ENCODE peak calls at places on chromosomes 16 and 17, in nine cellular contexts. One of them, this sample, is unnamed.

GRCh38 chr17:78766225-78766624 is 15.8 kb downstream of the CYTH1 start:
- DNase-seq in NB4: no peak
- DNase-seq in heart left ventricle: no peak
- DNase-seq in GM12891: no peak
- DNase-seq in lower leg skin: no peak
- DNase-seq in transverse colon: no peak
- DNase-seq in IMR-90: no peak
- DNase-seq in body of pancreas: no peak
- DNase-seq in adrenal gland: no peak
- DNase-seq in this sample: no peak

GRCh38 chr16:3458852-3459361 is 15.4 kb downstream of the NAA60 start:
- DNase-seq in GM12891: no peak
- DNase-seq in body of pancreas: peak; percentile 84
- DNase-seq in IMR-90: peak; percentile 15
- DNase-seq in adrenal gland: no peak
- DNase-seq in NB4: no peak
- DNase-seq in heart left ventricle: no peak
- DNase-seq in lower leg skin: no peak
- DNase-seq in transverse colon: peak; percentile 68
- DNase-seq in this sample: peak; percentile 67

GRCh38 chr16:82331397-82331796 is 161.4 kb upstream of the MPHOSPH6 start:
- DNase-seq in GM12891: no peak
- DNase-seq in IMR-90: no peak
- DNase-seq in heart left ventricle: no peak
- DNase-seq in body of pancreas: no peak
- DNase-seq in NB4: peak; percentile 59
- DNase-seq in transverse colon: no peak
- DNase-seq in lower leg skin: no peak
- DNase-seq in adrenal gland: no peak
- DNase-seq in this sample: no peak

GRCh38 chr17:67358612-67359011 is 7.8 kb downstream of the PSMD12 start:
- DNase-seq in body of pancreas: no peak
- DNase-seq in lower leg skin: no peak
- DNase-seq in NB4: no peak
- DNase-seq in adrenal gland: no peak
- DNase-seq in heart left ventricle: no peak
- DNase-seq in transverse colon: no peak
- DNase-seq in GM12891: no peak
- DNase-seq in IMR-90: peak; percentile 41
- DNase-seq in this sample: no peak

GRCh38 chr16:81035975-81036750 is 521 bp downstream of the ATMIN start:
- DNase-seq in lower leg skin: no peak
- DNase-seq in NB4: peak; percentile 73
- DNase-seq in heart left ventricle: peak; percentile 23
- DNase-seq in body of pancreas: peak; percentile 37
- DNase-seq in adrenal gland: peak; percentile 48
- DNase-seq in GM12891: peak; percentile 52
- DNase-seq in IMR-90: peak; percentile 11
- DNase-seq in transverse colon: peak; percentile 35
- DNase-seq in this sample: peak; percentile 62

GRCh38 chr17:32570081-32570396 is 83.2 kb downstream of the CDK5R1 start:
- DNase-seq in GM12891: no peak
- DNase-seq in heart left ventricle: no peak
- DNase-seq in lower leg skin: no peak
- DNase-seq in IMR-90: no peak
- DNase-seq in NB4: no peak
- DNase-seq in transverse colon: no peak
- DNase-seq in adrenal gland: no peak
- DNase-seq in body of pancreas: no peak
- DNase-seq in this sample: no peak

GRCh38 chr17:55674107-55674506 is 48.6 kb downstream of the TMEM100 start:
- DNase-seq in lower leg skin: no peak
- DNase-seq in transverse colon: no peak
- DNase-seq in GM12891: no peak
- DNase-seq in adrenal gland: no peak
- DNase-seq in heart left ventricle: no peak
- DNase-seq in NB4: peak; percentile 87
- DNase-seq in body of pancreas: peak; percentile 16
- DNase-seq in IMR-90: no peak
- DNase-seq in this sample: no peak

GRCh38 chr16:56589141-56590039 is at the start of gene MT3:
- DNase-seq in transverse colon: peak; percentile 38
- DNase-seq in NB4: no peak
- DNase-seq in lower leg skin: peak; percentile 78
- DNase-seq in IMR-90: no peak
- DNase-seq in adrenal gland: peak; percentile 60
- DNase-seq in body of pancreas: peak; percentile 25
- DNase-seq in GM12891: no peak
- DNase-seq in heart left ventricle: no peak
- DNase-seq in this sample: no peak

GRCh38 chr17:73589096-73589980 is 54.9 kb downstream of the SDK2 start:
- DNase-seq in heart left ventricle: no peak
- DNase-seq in adrenal gland: no peak
- DNase-seq in GM12891: no peak
- DNase-seq in body of pancreas: no peak
- DNase-seq in NB4: no peak
- DNase-seq in transverse colon: no peak
- DNase-seq in IMR-90: no peak
- DNase-seq in lower leg skin: no peak
- DNase-seq in this sample: no peak

GRCh38 chr17:77377836-77378235 is 237.1 kb downstream of the SEC14L1 start:
- DNase-seq in NB4: no peak
- DNase-seq in heart left ventricle: no peak
- DNase-seq in transverse colon: no peak
- DNase-seq in adrenal gland: no peak
- DNase-seq in body of pancreas: no peak
- DNase-seq in lower leg skin: no peak
- DNase-seq in GM12891: no peak
- DNase-seq in IMR-90: no peak
- DNase-seq in this sample: no peak

GRCh38 chr16:21708533-21709115 is 44.9 kb downstream of the OTOA start:
- DNase-seq in lower leg skin: peak; percentile 95
- DNase-seq in body of pancreas: peak; percentile 83
- DNase-seq in GM12891: peak; percentile 42
- DNase-seq in transverse colon: peak; percentile 85
- DNase-seq in adrenal gland: peak; percentile 87
- DNase-seq in NB4: peak; percentile 71
- DNase-seq in IMR-90: peak; percentile 57
- DNase-seq in heart left ventricle: peak; percentile 73
- DNase-seq in this sample: peak; percentile 64

GRCh38 chr17:3636908-3637373 is 381 bp downstream of the CTNS start:
- DNase-seq in body of pancreas: no peak
- DNase-seq in NB4: peak; percentile 25
- DNase-seq in heart left ventricle: no peak
- DNase-seq in adrenal gland: no peak
- DNase-seq in lower leg skin: no peak
- DNase-seq in IMR-90: no peak
- DNase-seq in GM12891: no peak
- DNase-seq in transverse colon: no peak
- DNase-seq in this sample: peak; percentile 47

DNA sequence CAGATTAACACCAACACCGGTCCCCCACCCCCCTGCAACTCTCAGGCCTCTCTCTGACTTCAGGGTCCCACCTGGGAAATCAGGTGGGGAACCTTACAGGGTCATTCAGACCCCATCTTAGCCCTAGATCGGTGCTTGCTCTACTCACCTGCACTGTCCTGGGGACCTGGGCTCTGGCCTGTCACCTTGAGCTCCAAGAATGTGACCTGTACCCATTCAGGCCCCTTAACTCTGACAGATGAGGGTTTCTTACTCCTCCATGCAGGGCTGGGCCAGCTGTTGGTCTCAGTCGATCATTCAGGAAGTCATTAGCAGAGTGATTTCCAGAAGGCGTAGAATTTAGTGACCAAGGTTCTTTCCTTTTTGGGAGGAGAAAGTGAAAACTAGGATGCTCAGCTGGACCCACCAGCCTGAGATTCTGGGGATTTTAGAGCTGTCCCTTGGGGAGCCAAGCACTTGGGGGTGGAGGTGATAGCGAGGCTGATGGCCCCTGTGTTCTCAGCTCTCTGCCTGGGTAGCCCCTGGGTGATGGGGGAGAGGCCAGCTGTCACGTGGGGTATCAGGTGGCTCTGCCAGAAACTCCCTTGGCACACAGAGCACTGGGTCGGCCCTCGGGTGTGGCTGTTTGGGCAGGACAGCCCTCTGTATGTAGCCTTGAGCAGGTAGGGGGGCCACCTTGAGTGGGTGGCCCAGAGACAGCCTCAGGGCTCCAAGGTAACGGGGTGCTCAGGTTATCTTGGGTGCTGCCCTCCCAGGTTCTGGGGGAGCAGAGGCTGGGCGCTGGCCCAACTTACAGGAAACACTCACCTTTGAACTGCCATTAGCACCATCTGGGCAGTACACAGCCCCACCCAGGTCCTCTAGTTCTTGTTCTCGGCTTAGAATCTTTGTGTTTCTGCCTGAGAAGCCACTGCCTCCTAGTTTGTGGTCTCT is 734 bp downstream of the MVP start:
- DNase-seq in heart left ventricle: no peak
- DNase-seq in NB4: no peak
- DNase-seq in lower leg skin: no peak
- DNase-seq in IMR-90: no peak
- DNase-seq in transverse colon: peak; percentile 91
- DNase-seq in adrenal gland: peak; percentile 85
- DNase-seq in body of pancreas: peak; percentile 78
- DNase-seq in GM12891: peak; percentile 55
- DNase-seq in this sample: no peak
- TF ChIP-seq POLR2A in heart left ventricle: no peak
- TF ChIP-seq POLR2A in NB4: no peak
- TF ChIP-seq POLR2A in lower leg skin: no peak
- TF ChIP-seq POLR2A in IMR-90: no peak
- TF ChIP-seq POLR2A in transverse colon: peak; percentile 88
- TF ChIP-seq POLR2A in adrenal gland: peak; percentile 27
- TF ChIP-seq POLR2A in body of pancreas: no peak
- TF ChIP-seq POLR2A in GM12891: peak; percentile 84
- TF ChIP-seq POLR2A in this sample: no peak

DNA sequence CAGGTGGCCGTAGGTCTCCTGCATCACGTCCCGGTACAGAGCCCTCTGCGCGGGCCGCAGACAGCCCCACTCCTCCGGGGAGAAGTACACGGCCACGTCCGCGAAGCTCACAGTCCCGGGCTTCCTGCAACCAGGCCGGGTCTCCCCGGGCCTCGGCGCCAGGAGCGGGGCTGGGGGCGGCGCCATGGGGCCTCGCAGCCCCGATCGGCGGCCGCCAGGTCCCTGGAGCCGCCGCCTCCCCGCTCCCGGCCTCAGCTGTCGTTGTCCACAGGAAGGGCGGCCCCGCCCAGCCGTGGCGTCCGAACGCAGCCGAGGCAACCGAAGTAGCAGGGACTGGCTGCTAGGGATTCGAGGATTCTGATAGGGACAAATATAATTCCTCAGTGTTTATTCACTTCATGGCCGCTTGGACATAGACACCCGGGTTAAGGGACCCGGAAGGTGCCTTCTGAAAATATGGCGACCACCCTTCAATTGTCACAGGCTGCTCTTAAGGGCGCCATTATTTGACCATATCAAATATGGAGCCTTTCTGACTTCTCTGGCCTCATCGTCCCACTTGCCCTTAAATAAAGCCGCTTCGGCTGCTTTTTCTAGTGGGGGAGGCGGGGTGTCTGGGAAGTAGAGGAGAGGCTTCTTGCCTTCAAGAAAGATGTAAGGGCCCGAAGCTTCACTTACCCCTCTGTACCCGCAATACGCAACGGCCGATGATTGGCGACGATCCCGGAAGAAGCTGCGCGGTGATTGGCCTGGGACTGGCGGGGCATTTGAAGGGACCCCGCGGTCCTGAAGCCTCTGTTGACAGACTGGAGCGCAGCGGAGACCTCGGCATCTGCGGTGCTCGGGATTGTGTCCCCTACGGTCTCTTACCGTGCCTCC is at the start of gene ZNF688:
- DNase-seq in transverse colon: peak; percentile 96
- DNase-seq in GM12891: peak; percentile 94
- DNase-seq in IMR-90: peak; percentile 96
- DNase-seq in body of pancreas: peak; percentile 97
- DNase-seq in heart left ventricle: peak; percentile 95
- DNase-seq in adrenal gland: peak; percentile 96
- DNase-seq in NB4: peak; percentile 98
- DNase-seq in lower leg skin: peak; percentile 99
- DNase-seq in this sample: peak; percentile 96
- TF ChIP-seq POLR2A in transverse colon: peak; percentile 74
- TF ChIP-seq POLR2A in GM12891: peak; percentile 81
- TF ChIP-seq POLR2A in IMR-90: no peak
- TF ChIP-seq POLR2A in body of pancreas: peak; percentile 44
- TF ChIP-seq POLR2A in heart left ventricle: no peak
- TF ChIP-seq POLR2A in adrenal gland: peak; percentile 33
- TF ChIP-seq POLR2A in NB4: peak; percentile 51
- TF ChIP-seq POLR2A in lower leg skin: no peak
- TF ChIP-seq POLR2A in this sample: peak; percentile 84

GRCh38 chr17:28846231-28846630 is 3.6 kb upstream of the FAM222B start:
- DNase-seq in GM12891: no peak
- DNase-seq in NB4: no peak
- DNase-seq in body of pancreas: no peak
- DNase-seq in lower leg skin: no peak
- DNase-seq in transverse colon: no peak
- DNase-seq in adrenal gland: no peak
- DNase-seq in heart left ventricle: no peak
- DNase-seq in IMR-90: no peak
- DNase-seq in this sample: peak; percentile 65

GRCh38 chr17:28843810-28844137 is 1.2 kb upstream of the FAM222B start:
- DNase-seq in body of pancreas: no peak
- DNase-seq in lower leg skin: peak; percentile 54
- DNase-seq in heart left ventricle: no peak
- DNase-seq in IMR-90: no peak
- DNase-seq in NB4: no peak
- DNase-seq in transverse colon: no peak
- DNase-seq in adrenal gland: no peak
- DNase-seq in GM12891: no peak
- DNase-seq in this sample: peak; percentile 61

GRCh38 chr17:28841901-28842281 is 699 bp downstream of the FAM222B start:
- DNase-seq in GM12891: no peak
- DNase-seq in adrenal gland: no peak
- DNase-seq in lower leg skin: no peak
- DNase-seq in body of pancreas: no peak
- DNase-seq in heart left ventricle: no peak
- DNase-seq in IMR-90: no peak
- DNase-seq in transverse colon: no peak
- DNase-seq in NB4: no peak
- DNase-seq in this sample: peak; percentile 75

GRCh38 chr17:28839221-28839620 is 3.4 kb downstream of the FAM222B start:
- DNase-seq in IMR-90: no peak
- DNase-seq in heart left ventricle: no peak
- DNase-seq in body of pancreas: no peak
- DNase-seq in GM12891: no peak
- DNase-seq in transverse colon: no peak
- DNase-seq in NB4: no peak
- DNase-seq in adrenal gland: no peak
- DNase-seq in lower leg skin: no peak
- DNase-seq in this sample: no peak

GRCh38 chr17:28842282-28843012 is at the start of gene FAM222B:
- DNase-seq in body of pancreas: peak; percentile 82
- DNase-seq in NB4: peak; percentile 92
- DNase-seq in adrenal gland: peak; percentile 80
- DNase-seq in IMR-90: peak; percentile 76
- DNase-seq in GM12891: peak; percentile 99
- DNase-seq in lower leg skin: peak; percentile 95
- DNase-seq in heart left ventricle: peak; percentile 86
- DNase-seq in transverse colon: peak; percentile 86
- DNase-seq in this sample: peak; percentile 90
- TF ChIP-seq POLR2A in body of pancreas: no peak
- TF ChIP-seq POLR2A in NB4: peak; percentile 61
- TF ChIP-seq POLR2A in adrenal gland: peak; percentile 52
- TF ChIP-seq POLR2A in IMR-90: no peak
- TF ChIP-seq POLR2A in GM12891: peak; percentile 36
- TF ChIP-seq POLR2A in lower leg skin: no peak
- TF ChIP-seq POLR2A in heart left ventricle: no peak
- TF ChIP-seq POLR2A in transverse colon: peak; percentile 90
- TF ChIP-seq POLR2A in this sample: peak; percentile 56

GRCh38 chr16:71461686-71462648 is at the start of gene ZNF23:
- DNase-seq in heart left ventricle: peak; percentile 88
- DNase-seq in NB4: peak; percentile 85
- DNase-seq in GM12891: peak; percentile 91
- DNase-seq in IMR-90: peak; percentile 74
- DNase-seq in adrenal gland: peak; percentile 89
- DNase-seq in body of pancreas: peak; percentile 85
- DNase-seq in transverse colon: peak; percentile 89
- DNase-seq in lower leg skin: peak; percentile 96
- DNase-seq in this sample: peak; percentile 89
- TF ChIP-seq POLR2A in heart left ventricle: no peak
- TF ChIP-seq POLR2A in NB4: peak; percentile 91
- TF ChIP-seq POLR2A in GM12891: peak; percentile 93
- TF ChIP-seq POLR2A in IMR-90: peak; percentile 86
- TF ChIP-seq POLR2A in adrenal gland: peak; percentile 70
- TF ChIP-seq POLR2A in body of pancreas: peak; percentile 41
- TF ChIP-seq POLR2A in transverse colon: peak; percentile 83
- TF ChIP-seq POLR2A in lower leg skin: no peak
- TF ChIP-seq POLR2A in this sample: peak; percentile 95